ENCODE peak calls at places on chromosomes 2 and 18, in nine cellular contexts. One of them, this sample, is unnamed.

GRCh38 chr2:158174956-158175355 is 73.3 kb downstream of the UPP2 start:
- DNase-seq in globus pallidus: no peak
- DNase-seq in stomach: no peak
- DNase-seq in neural progenitor cell: no peak
- DNase-seq in NB4: no peak
- DNase-seq in activated T-helper 9 cell treated with anti-CD3 and anti-CD28 coated beads, Interleukin-2, amount 50 U/mL, for 16 hours: no peak
- DNase-seq in sigmoid colon: no peak
- DNase-seq in dorsolateral prefrontal cortex: no peak
- DNase-seq in AG04450: no peak
- DNase-seq in this sample: no peak

GRCh38 chr18:56756971-56757370 is 105.8 kb downstream of the WDR7 start:
- DNase-seq in globus pallidus: peak; percentile 36
- DNase-seq in stomach: no peak
- DNase-seq in neural progenitor cell: no peak
- DNase-seq in NB4: no peak
- DNase-seq in activated T-helper 9 cell treated with anti-CD3 and anti-CD28 coated beads, Interleukin-2, amount 50 U/mL, for 16 hours: no peak
- DNase-seq in sigmoid colon: peak; percentile 63
- DNase-seq in dorsolateral prefrontal cortex: peak; percentile 46
- DNase-seq in AG04450: no peak
- DNase-seq in this sample: no peak

GRCh38 chr18:361941-362913 is 94.4 kb upstream of the THOC1 start:
- DNase-seq in globus pallidus: no peak
- DNase-seq in stomach: no peak
- DNase-seq in neural progenitor cell: peak; percentile 16
- DNase-seq in NB4: no peak
- DNase-seq in activated T-helper 9 cell treated with anti-CD3 and anti-CD28 coated beads, Interleukin-2, amount 50 U/mL, for 16 hours: no peak
- DNase-seq in sigmoid colon: peak; percentile 78
- DNase-seq in dorsolateral prefrontal cortex: no peak
- DNase-seq in AG04450: peak; percentile 48
- DNase-seq in this sample: peak; percentile 93

GRCh38 chr2:1546023-1546591 is 132.8 kb downstream of the TPO start:
- DNase-seq in globus pallidus: peak; percentile 36
- DNase-seq in stomach: no peak
- DNase-seq in neural progenitor cell: peak; percentile 71
- DNase-seq in NB4: peak; percentile 63
- DNase-seq in activated T-helper 9 cell treated with anti-CD3 and anti-CD28 coated beads, Interleukin-2, amount 50 U/mL, for 16 hours: no peak
- DNase-seq in sigmoid colon: no peak
- DNase-seq in dorsolateral prefrontal cortex: peak; percentile 30
- DNase-seq in AG04450: peak; percentile 37
- DNase-seq in this sample: no peak

GRCh38 chr2:86488561-86489250 is 47.5 kb downstream of the KDM3A start:
- DNase-seq in globus pallidus: no peak
- DNase-seq in stomach: no peak
- DNase-seq in neural progenitor cell: no peak
- DNase-seq in NB4: no peak
- DNase-seq in activated T-helper 9 cell treated with anti-CD3 and anti-CD28 coated beads, Interleukin-2, amount 50 U/mL, for 16 hours: no peak
- DNase-seq in sigmoid colon: no peak
- DNase-seq in dorsolateral prefrontal cortex: peak; percentile 17
- DNase-seq in AG04450: no peak
- DNase-seq in this sample: no peak

GRCh38 chr2:70514612-70515055 is 39.0 kb downstream of the TGFA start:
- DNase-seq in globus pallidus: no peak
- DNase-seq in stomach: peak; percentile 92
- DNase-seq in neural progenitor cell: no peak
- DNase-seq in NB4: no peak
- DNase-seq in activated T-helper 9 cell treated with anti-CD3 and anti-CD28 coated beads, Interleukin-2, amount 50 U/mL, for 16 hours: no peak
- DNase-seq in sigmoid colon: no peak
- DNase-seq in dorsolateral prefrontal cortex: peak; percentile 15
- DNase-seq in AG04450: no peak
- DNase-seq in this sample: no peak

GRCh38 chr18:74171910-74172606 is 23.7 kb downstream of the TIMM21 start:
- DNase-seq in globus pallidus: no peak
- DNase-seq in stomach: no peak
- DNase-seq in neural progenitor cell: no peak
- DNase-seq in NB4: peak; percentile 12
- DNase-seq in activated T-helper 9 cell treated with anti-CD3 and anti-CD28 coated beads, Interleukin-2, amount 50 U/mL, for 16 hours: no peak
- DNase-seq in sigmoid colon: no peak
- DNase-seq in dorsolateral prefrontal cortex: no peak
- DNase-seq in AG04450: no peak
- DNase-seq in this sample: no peak

GRCh38 chr18:62637807-62638687 is 77.3 kb upstream of the PHLPP1 start:
- DNase-seq in globus pallidus: peak; percentile 41
- DNase-seq in stomach: peak; percentile 32
- DNase-seq in neural progenitor cell: peak; percentile 38
- DNase-seq in NB4: peak; percentile 63
- DNase-seq in activated T-helper 9 cell treated with anti-CD3 and anti-CD28 coated beads, Interleukin-2, amount 50 U/mL, for 16 hours: peak; percentile 17
- DNase-seq in sigmoid colon: no peak
- DNase-seq in dorsolateral prefrontal cortex: no peak
- DNase-seq in AG04450: no peak
- DNase-seq in this sample: no peak

GRCh38 chr2:170886391-170886790 is 42.7 kb upstream of the GORASP2 start:
- DNase-seq in globus pallidus: no peak
- DNase-seq in stomach: no peak
- DNase-seq in neural progenitor cell: no peak
- DNase-seq in NB4: no peak
- DNase-seq in activated T-helper 9 cell treated with anti-CD3 and anti-CD28 coated beads, Interleukin-2, amount 50 U/mL, for 16 hours: no peak
- DNase-seq in sigmoid colon: no peak
- DNase-seq in dorsolateral prefrontal cortex: no peak
- DNase-seq in AG04450: no peak
- DNase-seq in this sample: peak; percentile 59

GRCh38 chr2:104818249-104818648 is 35.7 kb upstream of the POU3F3 start:
- DNase-seq in globus pallidus: no peak
- DNase-seq in stomach: no peak
- DNase-seq in neural progenitor cell: no peak
- DNase-seq in NB4: no peak
- DNase-seq in activated T-helper 9 cell treated with anti-CD3 and anti-CD28 coated beads, Interleukin-2, amount 50 U/mL, for 16 hours: no peak
- DNase-seq in sigmoid colon: no peak
- DNase-seq in dorsolateral prefrontal cortex: no peak
- DNase-seq in AG04450: no peak
- DNase-seq in this sample: no peak

GRCh38 chr2:217816396-217816869 is 186.4 kb downstream of the TNS1 start:
- DNase-seq in globus pallidus: no peak
- DNase-seq in stomach: no peak
- DNase-seq in neural progenitor cell: no peak
- DNase-seq in NB4: peak; percentile 34
- DNase-seq in activated T-helper 9 cell treated with anti-CD3 and anti-CD28 coated beads, Interleukin-2, amount 50 U/mL, for 16 hours: no peak
- DNase-seq in sigmoid colon: peak; percentile 92
- DNase-seq in dorsolateral prefrontal cortex: no peak
- DNase-seq in AG04450: no peak
- DNase-seq in this sample: no peak

GRCh38 chr18:41645600-41646360 is 309.3 kb upstream of the PIK3C3 start:
- DNase-seq in globus pallidus: no peak
- DNase-seq in stomach: no peak
- DNase-seq in neural progenitor cell: no peak
- DNase-seq in NB4: peak; percentile 43
- DNase-seq in activated T-helper 9 cell treated with anti-CD3 and anti-CD28 coated beads, Interleukin-2, amount 50 U/mL, for 16 hours: no peak
- DNase-seq in sigmoid colon: no peak
- DNase-seq in dorsolateral prefrontal cortex: no peak
- DNase-seq in AG04450: no peak
- DNase-seq in this sample: no peak

GRCh38 chr2:26346454-26347053 is at the start of gene ADGRF3:
- DNase-seq in globus pallidus: peak; percentile 40
- DNase-seq in stomach: peak; percentile 65
- DNase-seq in neural progenitor cell: peak; percentile 79
- DNase-seq in NB4: peak; percentile 87
- DNase-seq in activated T-helper 9 cell treated with anti-CD3 and anti-CD28 coated beads, Interleukin-2, amount 50 U/mL, for 16 hours: peak; percentile 33
- DNase-seq in sigmoid colon: peak; percentile 72
- DNase-seq in dorsolateral prefrontal cortex: peak; percentile 74
- DNase-seq in AG04450: no peak
- DNase-seq in this sample: no peak

GRCh38 chr2:120305296-120305695 is 40.6 kb upstream of the INHBB start:
- DNase-seq in globus pallidus: peak; percentile 33
- DNase-seq in stomach: peak; percentile 5
- DNase-seq in neural progenitor cell: peak; percentile 40
- DNase-seq in NB4: peak; percentile 48
- DNase-seq in activated T-helper 9 cell treated with anti-CD3 and anti-CD28 coated beads, Interleukin-2, amount 50 U/mL, for 16 hours: no peak
- DNase-seq in sigmoid colon: no peak
- DNase-seq in dorsolateral prefrontal cortex: no peak
- DNase-seq in AG04450: no peak
- DNase-seq in this sample: no peak

GRCh38 chr2:28538652-28539051 is 42.8 kb downstream of the PLB1 start:
- DNase-seq in globus pallidus: peak; percentile 5
- DNase-seq in stomach: no peak
- DNase-seq in neural progenitor cell: no peak
- DNase-seq in NB4: no peak
- DNase-seq in activated T-helper 9 cell treated with anti-CD3 and anti-CD28 coated beads, Interleukin-2, amount 50 U/mL, for 16 hours: no peak
- DNase-seq in sigmoid colon: no peak
- DNase-seq in dorsolateral prefrontal cortex: no peak
- DNase-seq in AG04450: no peak
- DNase-seq in this sample: no peak

GRCh38 chr2:168455692-168456525 is at the start of gene CERS6:
- DNase-seq in globus pallidus: peak; percentile 79
- DNase-seq in stomach: peak; percentile 97
- DNase-seq in neural progenitor cell: peak; percentile 96
- DNase-seq in NB4: peak; percentile 97
- DNase-seq in activated T-helper 9 cell treated with anti-CD3 and anti-CD28 coated beads, Interleukin-2, amount 50 U/mL, for 16 hours: peak; percentile 62
- DNase-seq in sigmoid colon: peak; percentile 98
- DNase-seq in dorsolateral prefrontal cortex: peak; percentile 97
- DNase-seq in AG04450: peak; percentile 84
- DNase-seq in this sample: peak; percentile 46

GRCh38 chr2:216560695-216561370 is 62.2 kb downstream of the RPL37A start:
- DNase-seq in globus pallidus: no peak
- DNase-seq in stomach: no peak
- DNase-seq in neural progenitor cell: no peak
- DNase-seq in NB4: no peak
- DNase-seq in activated T-helper 9 cell treated with anti-CD3 and anti-CD28 coated beads, Interleukin-2, amount 50 U/mL, for 16 hours: no peak
- DNase-seq in sigmoid colon: no peak
- DNase-seq in dorsolateral prefrontal cortex: no peak
- DNase-seq in AG04450: peak; percentile 63
- DNase-seq in this sample: no peak

GRCh38 chr2:226660124-226660523 is 139.5 kb downstream of the IRS1 start:
- DNase-seq in globus pallidus: no peak
- DNase-seq in stomach: no peak
- DNase-seq in neural progenitor cell: no peak
- DNase-seq in NB4: no peak
- DNase-seq in activated T-helper 9 cell treated with anti-CD3 and anti-CD28 coated beads, Interleukin-2, amount 50 U/mL, for 16 hours: no peak
- DNase-seq in sigmoid colon: no peak
- DNase-seq in dorsolateral prefrontal cortex: no peak
- DNase-seq in AG04450: no peak
- DNase-seq in this sample: no peak

GRCh38 chr2:100526868-100527267 is 35.9 kb upstream of the PDCL3 start:
- DNase-seq in globus pallidus: no peak
- DNase-seq in stomach: no peak
- DNase-seq in neural progenitor cell: no peak
- DNase-seq in NB4: no peak
- DNase-seq in activated T-helper 9 cell treated with anti-CD3 and anti-CD28 coated beads, Interleukin-2, amount 50 U/mL, for 16 hours: no peak
- DNase-seq in sigmoid colon: no peak
- DNase-seq in dorsolateral prefrontal cortex: no peak
- DNase-seq in AG04450: no peak
- DNase-seq in this sample: no peak

GRCh38 chr2:9666306-9666705 is 35.5 kb upstream of the YWHAQ start:
- DNase-seq in globus pallidus: no peak
- DNase-seq in stomach: no peak
- DNase-seq in neural progenitor cell: no peak
- DNase-seq in NB4: no peak
- DNase-seq in activated T-helper 9 cell treated with anti-CD3 and anti-CD28 coated beads, Interleukin-2, amount 50 U/mL, for 16 hours: no peak
- DNase-seq in sigmoid colon: no peak
- DNase-seq in dorsolateral prefrontal cortex: no peak
- DNase-seq in AG04450: no peak
- DNase-seq in this sample: no peak

GRCh38 chr2:18552351-18553077 is 7.9 kb downstream of the RDH14 start:
- DNase-seq in globus pallidus: no peak
- DNase-seq in stomach: no peak
- DNase-seq in neural progenitor cell: no peak
- DNase-seq in NB4: no peak
- DNase-seq in activated T-helper 9 cell treated with anti-CD3 and anti-CD28 coated beads, Interleukin-2, amount 50 U/mL, for 16 hours: no peak
- DNase-seq in sigmoid colon: no peak
- DNase-seq in dorsolateral prefrontal cortex: no peak
- DNase-seq in AG04450: no peak
- DNase-seq in this sample: no peak

GRCh38 chr2:72378737-72379346 is 231.2 kb upstream of the CYP26B1 start:
- DNase-seq in globus pallidus: no peak
- DNase-seq in stomach: no peak
- DNase-seq in neural progenitor cell: no peak
- DNase-seq in NB4: no peak
- DNase-seq in activated T-helper 9 cell treated with anti-CD3 and anti-CD28 coated beads, Interleukin-2, amount 50 U/mL, for 16 hours: no peak
- DNase-seq in sigmoid colon: no peak
- DNase-seq in dorsolateral prefrontal cortex: no peak
- DNase-seq in AG04450: no peak
- DNase-seq in this sample: no peak

GRCh38 chr2:226514895-226515294 is 284.7 kb downstream of the IRS1 start:
- DNase-seq in globus pallidus: no peak
- DNase-seq in stomach: no peak
- DNase-seq in neural progenitor cell: no peak
- DNase-seq in NB4: no peak
- DNase-seq in activated T-helper 9 cell treated with anti-CD3 and anti-CD28 coated beads, Interleukin-2, amount 50 U/mL, for 16 hours: no peak
- DNase-seq in sigmoid colon: no peak
- DNase-seq in dorsolateral prefrontal cortex: no peak
- DNase-seq in AG04450: no peak
- DNase-seq in this sample: peak; percentile 15

GRCh38 chr2:21165350-21165749 is 41.6 kb downstream of the TDRD15 start:
- DNase-seq in globus pallidus: no peak
- DNase-seq in stomach: no peak
- DNase-seq in neural progenitor cell: no peak
- DNase-seq in NB4: peak; percentile 18
- DNase-seq in activated T-helper 9 cell treated with anti-CD3 and anti-CD28 coated beads, Interleukin-2, amount 50 U/mL, for 16 hours: no peak
- DNase-seq in sigmoid colon: no peak
- DNase-seq in dorsolateral prefrontal cortex: no peak
- DNase-seq in AG04450: no peak
- DNase-seq in this sample: no peak

GRCh38 chr2:182784777-182785176 is 68.7 kb downstream of the DNAJC10 start:
- DNase-seq in globus pallidus: peak; percentile 24
- DNase-seq in stomach: no peak
- DNase-seq in neural progenitor cell: peak; percentile 44
- DNase-seq in NB4: peak; percentile 30
- DNase-seq in activated T-helper 9 cell treated with anti-CD3 and anti-CD28 coated beads, Interleukin-2, amount 50 U/mL, for 16 hours: no peak
- DNase-seq in sigmoid colon: no peak
- DNase-seq in dorsolateral prefrontal cortex: no peak
- DNase-seq in AG04450: no peak
- DNase-seq in this sample: peak; percentile 3

GRCh38 chr2:231425291-231425810 is 29.8 kb downstream of the B3GNT7 start:
- DNase-seq in globus pallidus: no peak
- DNase-seq in stomach: no peak
- DNase-seq in neural progenitor cell: no peak
- DNase-seq in NB4: peak; percentile 48
- DNase-seq in activated T-helper 9 cell treated with anti-CD3 and anti-CD28 coated beads, Interleukin-2, amount 50 U/mL, for 16 hours: no peak
- DNase-seq in sigmoid colon: no peak
- DNase-seq in dorsolateral prefrontal cortex: no peak
- DNase-seq in AG04450: no peak
- DNase-seq in this sample: no peak

GRCh38 chr18:46629356-46629755 is 27.7 kb downstream of the LOXHD1 start:
- DNase-seq in globus pallidus: no peak
- DNase-seq in stomach: no peak
- DNase-seq in neural progenitor cell: no peak
- DNase-seq in NB4: no peak
- DNase-seq in activated T-helper 9 cell treated with anti-CD3 and anti-CD28 coated beads, Interleukin-2, amount 50 U/mL, for 16 hours: no peak
- DNase-seq in sigmoid colon: no peak
- DNase-seq in dorsolateral prefrontal cortex: no peak
- DNase-seq in AG04450: no peak
- DNase-seq in this sample: no peak

GRCh38 chr18:37430346-37431076 is 135.1 kb downstream of the CELF4 start:
- DNase-seq in globus pallidus: no peak
- DNase-seq in stomach: no peak
- DNase-seq in neural progenitor cell: peak; percentile 31
- DNase-seq in NB4: peak; percentile 32
- DNase-seq in activated T-helper 9 cell treated with anti-CD3 and anti-CD28 coated beads, Interleukin-2, amount 50 U/mL, for 16 hours: no peak
- DNase-seq in sigmoid colon: no peak
- DNase-seq in dorsolateral prefrontal cortex: no peak
- DNase-seq in AG04450: no peak
- DNase-seq in this sample: no peak

GRCh38 chr2:217610411-217610814 is 392.4 kb downstream of the TNS1 start:
- DNase-seq in globus pallidus: no peak
- DNase-seq in stomach: peak; percentile 59
- DNase-seq in neural progenitor cell: no peak
- DNase-seq in NB4: peak; percentile 3
- DNase-seq in activated T-helper 9 cell treated with anti-CD3 and anti-CD28 coated beads, Interleukin-2, amount 50 U/mL, for 16 hours: peak; percentile 5
- DNase-seq in sigmoid colon: no peak
- DNase-seq in dorsolateral prefrontal cortex: peak; percentile 39
- DNase-seq in AG04450: no peak
- DNase-seq in this sample: no peak